ENCODE peak calls at places on chromosomes 3 and 15, in ten cellular contexts. L is brain microvascular endothelial cell, K is MCF 10A, D is mammary epithelial cell, R is B cell, J is transverse colon, B is left ventricle myocardium inferior, U is sigmoid colon, A is coronary artery, Z is thoracic aorta. X is an unnamed sample.

GRCh38 chr15:71448688-71449114 is 333.4 kb downstream of the THSD4 start:
- DNase-seq in A (no peak), B (no peak), U (no peak), L (peak; percentile 70), J (peak; percentile 22), R (peak; percentile 22), K (peak; percentile 79), Z (no peak), D (peak; percentile 73), X (peak; percentile 4)

GRCh38 chr3:46861996-46862688 is 1.1 kb downstream of the MYL3 start:
- DNase-seq in R (no peak), Z (no peak), L (no peak), A (peak; percentile 45), B (no peak), K (no peak), J (no peak), D (no peak), U (peak; percentile 40), X (no peak)

GRCh38 chr3:132773071-132773619 is 50.9 kb upstream of the NPHP3 start:
- DNase-seq in B (no peak), L (no peak), K (no peak), A (no peak), D (peak; percentile 31), J (no peak), U (no peak), Z (no peak), R (no peak), X (peak; percentile 2)

GRCh38 chr3:132315851-132316250 is 1.4 kb upstream of the ACP3 start:
- DNase-seq in Z (no peak), L (no peak), B (no peak), J (no peak), D (no peak), U (no peak), A (no peak), K (peak; percentile 15), R (no peak), X (no peak)

GRCh38 chr15:90036806-90037509 is 35.8 kb downstream of the ZNF710 start:
- DNase-seq in L (no peak), J (peak; percentile 6), K (no peak), Z (no peak), R (no peak), D (no peak), U (peak; percentile 50), B (no peak), A (no peak), X (no peak)

GRCh38 chr3:139020868-139021234 is at the start of gene PRR23B:
- DNase-seq in R (no peak), J (no peak), U (no peak), L (no peak), B (no peak), D (no peak), K (no peak), Z (no peak), A (no peak), X (no peak)

GRCh38 chr3:125137432-125138033 is 75.0 kb downstream of the SLC12A8 start:
- DNase-seq in A (peak; percentile 72), B (no peak), D (peak; percentile 65), J (no peak), K (peak; percentile 66), L (no peak), Z (no peak), R (no peak), U (no peak), X (no peak)

GRCh38 chr3:46712191-46713047 is 5.2 kb downstream of the PRSS50 start:
- DNase-seq in Z (no peak), U (peak; percentile 33), R (no peak), D (no peak), J (peak; percentile 3), L (no peak), K (no peak), A (peak; percentile 64), B (no peak), X (no peak)

GRCh38 chr15:90340345-90340744 is 11.7 kb upstream of the ZNF774 start:
- DNase-seq in B (no peak), L (no peak), J (peak; percentile 78), U (no peak), Z (no peak), K (peak; percentile 37), D (no peak), A (no peak), R (no peak), X (no peak)

GRCh38 chr15:58332676-58333400 is 99.0 kb upstream of the LIPC start:
- DNase-seq in J (no peak), L (peak; percentile 15), Z (no peak), U (no peak), A (no peak), R (no peak), B (no peak), D (peak; percentile 3), K (no peak), X (no peak)

GRCh38 chr3:171351676-171352075 is 108.5 kb downstream of the TNIK start:
- DNase-seq in R (no peak), J (no peak), Z (no peak), D (peak; percentile 98), L (peak; percentile 96), K (peak; percentile 96), U (no peak), A (no peak), B (no peak), X (no peak)

GRCh38 chr3:143970773-143971366 is 753 bp upstream of the DIPK2A start:
- DNase-seq in J (peak; percentile 46), L (peak; percentile 45), Z (no peak), R (peak; percentile 80), U (peak; percentile 79), B (peak; percentile 35), D (peak; percentile 37), K (no peak), A (peak; percentile 83), X (peak; percentile 62)

GRCh38 chr15:77567202-77567601 is 65.5 kb downstream of the LINGO1 start:
- DNase-seq in A (no peak), J (no peak), R (no peak), D (no peak), B (no peak), U (no peak), L (no peak), Z (no peak), K (no peak), X (no peak)

GRCh38 chr15:80856400-80856799 is 77.2 kb downstream of the CEMIP start:
- DNase-seq in B (no peak), R (no peak), K (no peak), L (no peak), D (no peak), A (no peak), Z (no peak), U (no peak), J (no peak), X (peak; percentile 16)

GRCh38 chr3:101325393-101326134 is 5.2 kb upstream of the IMPG2 start:
- DNase-seq in A (no peak), Z (no peak), J (no peak), U (no peak), K (no peak), R (no peak), B (no peak), L (no peak), D (no peak), X (no peak)

GRCh38 chr3:167350245-167350862 is 29.7 kb downstream of the ZBBX start:
- DNase-seq in U (no peak), B (no peak), Z (no peak), K (peak; percentile 64), D (peak; percentile 3), J (no peak), L (peak; percentile 7), R (no peak), A (no peak), X (no peak)
- TF ChIP-seq CTCF in U (peak; percentile 54), B (peak; percentile 72), Z (no peak), K (peak; percentile 76), D (peak; percentile 61), J (peak; percentile 22), L (peak; percentile 49), R (no peak), A (no peak), X (peak; percentile 12)

DNA sequence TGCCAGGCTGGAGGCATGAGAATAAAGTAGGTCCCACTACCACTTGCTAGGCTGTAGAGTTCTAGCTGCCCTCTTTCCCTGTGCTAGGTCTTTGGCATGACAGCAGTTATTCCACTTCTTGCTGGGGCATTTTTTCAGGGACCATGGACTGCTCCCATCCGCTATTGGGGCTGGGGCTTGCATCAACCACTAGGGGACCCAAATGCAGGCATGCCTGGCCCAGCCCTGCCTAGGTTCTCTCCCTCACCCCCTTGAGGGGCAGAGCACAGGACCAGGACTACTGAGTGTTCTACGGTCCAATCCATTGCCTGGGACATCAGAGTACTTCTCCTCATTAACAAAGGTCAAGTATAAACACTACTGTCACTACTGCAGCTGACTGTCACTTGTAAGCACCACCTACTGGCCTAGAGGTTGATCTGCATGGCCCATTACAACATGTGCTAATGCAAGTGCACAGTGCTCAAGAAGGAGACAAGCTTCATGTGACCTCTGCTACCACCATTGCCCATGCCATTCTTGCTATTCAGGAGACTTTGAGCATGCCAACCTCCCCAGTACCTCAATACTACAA is 270.5 kb downstream of the MBNL1 start:
- DNase-seq in L (no peak), J (no peak), B (no peak), D (no peak), U (no peak), Z (no peak), K (no peak), A (no peak), R (no peak), X (no peak)
- TF ChIP-seq CTCF in L (peak; percentile 6), J (no peak), B (no peak), D (no peak), U (no peak), Z (no peak), K (no peak), A (no peak), R (no peak), X (no peak)

GRCh38 chr3:33064929-33065328 is 32.0 kb downstream of the GLB1 start:
- DNase-seq in U (no peak), R (no peak), B (no peak), D (no peak), K (peak; percentile 11), Z (no peak), J (no peak), A (no peak), L (no peak), X (peak; percentile 52)
- TF ChIP-seq CTCF in U (no peak), R (peak; percentile 12), B (peak; percentile 11), D (peak; percentile 36), K (no peak), Z (no peak), J (no peak), A (no peak), L (no peak), X (no peak)

GRCh38 chr15:91525746-91526145 is 327.8 kb upstream of the SLCO3A1 start:
- DNase-seq in K (no peak), B (no peak), J (no peak), A (no peak), U (no peak), Z (no peak), R (no peak), D (no peak), L (no peak), X (no peak)

GRCh38 chr15:91520848-91521247 is 332.7 kb upstream of the SLCO3A1 start:
- DNase-seq in J (no peak), Z (no peak), R (no peak), K (no peak), D (no peak), U (no peak), B (no peak), A (no peak), L (no peak), X (no peak)

GRCh38 chr15:91524534-91524933 is 329.0 kb upstream of the SLCO3A1 start:
- DNase-seq in B (no peak), Z (no peak), U (no peak), D (no peak), L (no peak), J (no peak), A (no peak), R (no peak), K (no peak), X (no peak)

GRCh38 chr15:91521996-91522395 is 331.5 kb upstream of the SLCO3A1 start:
- DNase-seq in L (no peak), Z (no peak), K (no peak), J (no peak), B (no peak), D (peak; percentile 72), R (no peak), U (no peak), A (no peak), X (no peak)

GRCh38 chr15:91522609-91523332 is 330.7 kb upstream of the SLCO3A1 start:
- DNase-seq in D (peak; percentile 66), L (no peak), J (no peak), U (no peak), K (peak; percentile 56), R (no peak), Z (no peak), B (no peak), A (no peak), X (no peak)
- TF ChIP-seq CTCF in D (peak; percentile 91), L (peak; percentile 59), J (no peak), U (no peak), K (peak; percentile 43), R (no peak), Z (no peak), B (peak; percentile 55), A (no peak), X (peak; percentile 32)